ENCODE peak calls at places on chromosomes 13 and 19, in ten cellular contexts. B is ascending aorta, P is mesothelial cell of epicardium, W is GM23338, M is coronary artery, V is heart right ventricle, H is HFFc6, E is Peyer's patch, U is GM12865, X is endothelial cell of umbilical vein. G is an unnamed sample.

GRCh38 chr19:50639121-50640112 is at the start of gene SYT3:
- DNase-seq in B (no peak), P (peak), W (peak), M (no peak), V (peak), H (no peak), E (peak), U (peak), X (no peak), G (peak)

GRCh38 chr13:32581177-32581786 is 5.0 kb upstream of the PDS5B start:
- DNase-seq in B (no peak), P (no peak), W (peak), M (no peak), V (no peak), H (peak), E (no peak), U (peak), X (peak), G (no peak)

GRCh38 chr19:30339624-30340525 is 32.3 kb upstream of the ZNF536 start:
- DNase-seq in B (no peak), P (no peak), W (no peak), M (peak), V (no peak), H (no peak), E (no peak), U (no peak), X (no peak), G (no peak)

GRCh38 chr13:64278493-64278892 is 2862.8 kb upstream of the PCDH20 start:
- DNase-seq in B (no peak), P (no peak), W (no peak), M (no peak), V (no peak), H (peak), E (no peak), U (no peak), X (peak), G (no peak)

GRCh38 chr19:55459551-55459949 is 1.9 kb downstream of the ISOC2 start:
- DNase-seq in B (no peak), P (no peak), W (no peak), M (no peak), V (no peak), H (no peak), E (no peak), U (no peak), X (no peak), G (no peak)

GRCh38 chr19:31263317-31263716 is 85.9 kb downstream of the TSHZ3 start:
- DNase-seq in B (no peak), P (peak), W (no peak), M (peak), V (no peak), H (no peak), E (no peak), U (no peak), X (no peak), G (no peak)

GRCh38 chr13:42777476-42777875 is 3.9 kb upstream of the FAM216B start:
- DNase-seq in B (no peak), P (no peak), W (no peak), M (no peak), V (no peak), H (no peak), E (no peak), U (no peak), X (no peak), G (no peak)

GRCh38 chr19:38030681-38031422 is 123.8 kb downstream of the SIPA1L3 start:
- DNase-seq in B (no peak), P (no peak), W (no peak), M (no peak), V (no peak), H (no peak), E (no peak), U (no peak), X (no peak), G (no peak)

GRCh38 chr13:58893396-58893795 is 1261.9 kb downstream of the PCDH17 start:
- DNase-seq in B (no peak), P (no peak), W (no peak), M (no peak), V (no peak), H (no peak), E (no peak), U (no peak), X (no peak), G (no peak)

GRCh38 chr13:36131215-36131930 is at the start of gene DCLK1:
- DNase-seq in B (peak), P (peak), W (peak), M (no peak), V (peak), H (no peak), E (no peak), U (no peak), X (no peak), G (no peak)

GRCh38 chr13:66553391-66553790 is 676.7 kb downstream of the PCDH9 start:
- DNase-seq in B (no peak), P (no peak), W (no peak), M (no peak), V (no peak), H (no peak), E (no peak), U (no peak), X (no peak), G (no peak)

GRCh38 chr19:15038304-15038703 is 11.0 kb upstream of the CASP14 start:
- DNase-seq in B (no peak), P (no peak), W (no peak), M (no peak), V (no peak), H (no peak), E (no peak), U (no peak), X (no peak), G (no peak)

GRCh38 chr19:58346961-58347929 is 6.0 kb downstream of the A1BG start:
- DNase-seq in B (peak), P (peak), W (peak), M (peak), V (peak), H (peak), E (peak), U (peak), X (peak), G (peak)

GRCh38 chr19:38036707-38037106 is 129.7 kb downstream of the SIPA1L3 start:
- DNase-seq in B (no peak), P (no peak), W (no peak), M (no peak), V (no peak), H (no peak), E (no peak), U (no peak), X (no peak), G (no peak)

GRCh38 chr19:33811246-33811645 is 14.6 kb downstream of the KCTD15 start:
- DNase-seq in B (no peak), P (no peak), W (no peak), M (no peak), V (no peak), H (no peak), E (no peak), U (no peak), X (no peak), G (no peak)

GRCh38 chr13:36297259-36297599 is 385 bp downstream of the CCDC169 start:
- DNase-seq in B (no peak), P (no peak), W (no peak), M (no peak), V (no peak), H (peak), E (no peak), U (peak), X (no peak), G (no peak)

DNA sequence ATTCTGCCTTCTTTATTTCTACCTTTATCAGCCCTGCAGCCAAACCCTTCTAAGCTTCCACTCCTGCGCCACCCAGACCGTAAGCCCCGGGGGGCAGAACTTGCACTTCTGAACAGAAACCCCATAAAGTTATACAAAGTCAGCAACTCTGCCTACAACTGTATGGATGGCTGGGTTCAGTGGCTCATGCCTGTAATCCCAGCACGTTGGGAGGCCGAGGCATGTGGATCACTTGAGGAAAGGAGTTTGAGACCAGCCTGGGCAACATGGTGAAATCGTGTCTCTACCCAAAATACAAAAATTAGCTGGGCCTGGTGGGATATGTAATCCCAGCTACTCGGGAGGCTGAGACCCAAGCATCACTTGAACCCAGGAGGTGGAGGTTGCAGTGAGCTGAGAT is 10.4 kb downstream of the RANBP3 start:
- DNase-seq in B (no peak), P (no peak), W (no peak), M (no peak), V (no peak), H (no peak), E (no peak), U (no peak), X (no peak), G (no peak)
- TF ChIP-seq CTCF in B (no peak), P (no peak), W (no peak), M (no peak), V (no peak), H (no peak), E (no peak), U (no peak), X (no peak), G (no peak)

GRCh38 chr19:54432144-54432738 is 16.8 kb upstream of the LENG8 start:
- DNase-seq in B (no peak), P (no peak), W (no peak), M (no peak), V (no peak), H (no peak), E (no peak), U (no peak), X (no peak), G (no peak)

GRCh38 chr19:54431255-54431838 is 16.1 kb downstream of the TTYH1 start:
- DNase-seq in B (no peak), P (no peak), W (no peak), M (no peak), V (no peak), H (no peak), E (no peak), U (no peak), X (no peak), G (no peak)

GRCh38 chr19:54429176-54429495 is 13.9 kb downstream of the TTYH1 start:
- DNase-seq in B (no peak), P (no peak), W (no peak), M (no peak), V (no peak), H (no peak), E (no peak), U (no peak), X (no peak), G (no peak)

GRCh38 chr19:54429545-54430227 is 14.4 kb downstream of the TTYH1 start:
- DNase-seq in B (no peak), P (no peak), W (no peak), M (no peak), V (no peak), H (no peak), E (no peak), U (no peak), X (no peak), G (no peak)

GRCh38 chr19:54430306-54431254 is 15.3 kb downstream of the TTYH1 start:
- DNase-seq in B (no peak), P (peak), W (peak), M (no peak), V (peak), H (no peak), E (peak), U (no peak), X (peak), G (peak)
- TF ChIP-seq CTCF in B (no peak), P (no peak), W (peak), M (no peak), V (peak), H (peak), E (peak), U (no peak), X (no peak), G (no peak)

DNA sequence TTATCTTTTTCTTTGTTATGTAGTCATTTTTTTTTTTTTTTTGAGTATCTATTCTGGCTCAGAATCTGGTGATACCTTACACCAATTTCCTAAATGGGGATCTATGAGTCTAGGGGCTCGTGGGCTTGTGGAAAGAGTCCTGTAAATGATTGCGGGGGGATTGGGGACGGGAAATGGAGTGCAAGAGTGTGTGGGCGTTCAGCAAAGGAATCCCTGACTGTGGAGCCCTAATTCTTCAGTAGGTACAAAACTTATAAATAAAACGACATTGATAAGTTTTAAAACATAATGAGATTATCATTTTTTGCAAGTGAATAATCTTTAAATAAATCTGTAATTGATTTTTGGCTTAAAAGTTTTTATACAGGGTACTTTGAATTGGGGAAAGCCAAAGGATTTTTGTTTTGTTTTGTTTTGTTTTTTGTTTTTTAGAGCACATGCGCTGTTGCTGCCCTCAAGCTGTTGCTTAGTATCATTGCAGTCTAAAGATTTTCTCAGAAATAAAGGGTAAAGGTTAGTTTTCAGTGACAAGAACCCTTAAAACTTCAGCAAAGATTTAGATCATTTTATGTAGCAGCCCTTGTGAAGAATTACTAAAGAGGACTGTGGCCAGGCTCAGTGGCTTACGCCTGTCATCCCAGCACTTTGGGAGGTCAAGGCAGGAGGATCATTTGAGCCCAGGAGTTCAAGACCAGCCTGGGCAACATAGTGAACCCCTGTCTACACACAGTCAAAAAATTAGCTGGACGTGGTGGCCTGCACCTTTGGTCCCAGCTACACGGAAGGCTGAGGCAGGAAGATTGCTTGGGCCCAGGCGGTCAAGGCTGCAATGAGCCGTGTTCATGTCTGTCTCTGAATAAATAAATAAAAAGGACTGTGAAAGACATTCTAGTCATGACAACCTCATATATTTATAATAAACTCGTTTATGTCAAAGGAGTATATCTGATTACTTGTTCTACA is 1.7 kb downstream of the ERCC5 start:
- DNase-seq in B (no peak), P (no peak), W (peak), M (no peak), V (no peak), H (no peak), E (no peak), U (peak), X (peak), G (no peak)
- TF ChIP-seq CTCF in B (peak), P (peak), W (peak), M (peak), V (peak), H (peak), E (peak), U (peak), X (peak), G (no peak)

GRCh38 chr19:16377521-16377920 is 52.9 kb downstream of the KLF2 start:
- DNase-seq in B (no peak), P (no peak), W (no peak), M (no peak), V (no peak), H (no peak), E (no peak), U (no peak), X (no peak), G (no peak)
- TF ChIP-seq CTCF in B (no peak), P (no peak), W (no peak), M (no peak), V (no peak), H (no peak), E (no peak), U (no peak), X (no peak), G (no peak)

DNA sequence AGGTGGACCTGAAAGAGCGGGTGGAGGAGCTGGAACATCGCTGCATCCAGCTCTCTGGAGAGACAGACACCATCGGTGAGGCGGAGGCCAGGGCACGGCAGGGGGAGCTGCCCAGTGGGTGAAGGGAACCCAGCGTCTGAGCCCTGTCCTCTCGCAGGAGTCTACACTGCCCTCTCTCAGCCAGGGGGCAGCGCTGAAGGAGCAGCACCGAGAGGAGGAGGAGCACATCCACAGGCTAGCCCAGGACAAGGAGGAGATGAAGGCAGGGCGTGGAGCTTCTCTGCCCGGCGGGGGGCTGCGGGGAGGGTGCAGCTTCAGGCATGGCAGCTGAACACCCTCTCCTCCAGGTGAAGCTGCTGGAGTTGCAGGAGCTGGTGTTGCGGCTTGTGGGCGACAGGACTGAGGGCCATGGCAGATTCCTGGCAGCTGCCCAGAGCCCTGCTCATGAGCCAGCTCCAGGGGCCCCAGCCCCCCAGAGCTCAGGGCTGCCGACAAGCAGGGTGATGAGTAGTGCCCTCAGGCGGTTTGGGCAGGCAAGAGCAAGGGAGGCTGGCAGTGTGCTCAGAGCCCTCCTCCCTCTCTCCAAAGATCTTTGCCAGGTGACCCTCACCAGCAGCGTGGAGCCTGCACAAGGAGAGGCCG is 31.4 kb upstream of the ZNF492 start:
- DNase-seq in B (peak), P (no peak), W (no peak), M (peak), V (no peak), H (no peak), E (no peak), U (no peak), X (no peak), G (no peak)
- TF ChIP-seq CTCF in B (no peak), P (no peak), W (no peak), M (no peak), V (no peak), H (no peak), E (no peak), U (no peak), X (no peak), G (no peak)

GRCh38 chr19:13906525-13906904 is 514 bp downstream of the CC2D1A start:
- DNase-seq in B (no peak), P (no peak), W (peak), M (no peak), V (peak), H (no peak), E (peak), U (peak), X (no peak), G (no peak)
- TF ChIP-seq CTCF in B (no peak), P (no peak), W (no peak), M (no peak), V (no peak), H (no peak), E (no peak), U (no peak), X (no peak), G (no peak)

DNA sequence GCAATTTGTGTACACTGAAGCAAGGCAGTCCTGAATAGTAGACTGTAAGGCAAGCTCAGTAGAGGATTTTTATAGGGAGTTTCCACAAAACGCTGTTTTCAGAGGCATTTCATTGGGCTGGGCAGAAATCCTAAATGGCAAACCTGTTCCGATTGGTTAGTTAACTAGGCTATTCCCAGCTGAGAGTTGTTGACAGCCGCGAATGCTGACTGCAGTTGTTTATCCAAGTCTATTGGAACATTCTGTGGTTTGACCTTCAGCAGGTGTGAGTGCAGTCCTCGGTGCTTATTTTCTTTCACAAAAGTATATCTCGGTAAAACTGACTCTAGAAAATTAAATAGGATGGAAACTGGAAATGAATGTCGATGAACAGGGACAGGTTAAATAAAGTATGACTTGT is 45.4 kb downstream of the TPT1 start:
- DNase-seq in B (no peak), P (no peak), W (no peak), M (peak), V (peak), H (no peak), E (no peak), U (no peak), X (peak), G (no peak)
- TF ChIP-seq CTCF in B (no peak), P (no peak), W (no peak), M (no peak), V (no peak), H (no peak), E (no peak), U (no peak), X (no peak), G (no peak)

DNA sequence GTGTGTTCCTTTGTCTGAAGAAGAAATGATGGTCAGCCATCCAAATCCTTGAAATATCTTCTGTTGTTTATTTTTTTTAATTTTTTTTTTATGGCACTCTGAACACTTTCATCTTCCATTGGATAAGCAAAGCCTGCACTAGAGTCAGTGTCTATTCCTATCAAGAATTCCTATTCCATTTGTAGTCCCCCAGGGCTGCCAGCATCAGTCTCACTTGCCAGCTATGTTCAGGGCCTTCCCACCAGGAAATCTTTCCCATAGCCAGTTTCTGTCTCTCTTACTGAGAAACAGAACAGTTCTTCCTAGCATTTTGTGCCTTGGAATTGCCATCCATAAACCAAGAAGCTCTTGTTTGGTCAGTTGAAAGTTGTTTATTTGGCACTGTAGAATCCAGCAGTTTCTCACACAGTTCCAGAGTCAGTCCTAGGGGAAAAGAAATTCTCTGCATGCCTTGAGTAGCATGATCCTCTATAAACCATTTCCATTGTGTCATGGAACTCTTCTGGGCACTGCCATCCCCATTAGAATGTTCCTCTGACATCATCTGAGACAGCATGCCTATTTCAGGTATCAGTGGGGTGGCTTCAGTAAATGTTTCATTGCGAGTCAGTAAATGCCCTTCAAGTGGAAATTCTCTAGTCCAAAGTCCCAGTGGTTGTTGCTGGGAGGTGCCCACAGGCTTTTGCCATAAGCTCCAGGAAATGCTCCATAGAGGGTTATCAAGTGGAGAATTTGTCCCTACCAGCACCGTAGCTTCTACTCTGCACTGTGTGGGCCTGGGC is 18.7 kb upstream of the SPRYD7 start:
- DNase-seq in B (no peak), P (no peak), W (no peak), M (no peak), V (no peak), H (peak), E (peak), U (no peak), X (no peak), G (no peak)
- TF ChIP-seq CTCF in B (no peak), P (no peak), W (no peak), M (no peak), V (no peak), H (no peak), E (no peak), U (no peak), X (no peak), G (no peak)

G was measured in activated B cell treated with CpG ODN at 0.5 μM for 24 hours.